ENCODE peak calls at places on chromosomes 7 and 10, in nine cellular contexts. W is GM18507; X is substantia nigra; A is left lung; S is progenitor cell of endocrine pancreas; U is CD8-positive, alpha-beta T cell; H is mucosa of gallbladder; Q is CD8-positive, alpha-beta memory T cell; D is H4. L is an unnamed sample.

GRCh38 chr7:138299046-138299445 is 161.0 kb upstream of the TRIM24 start:
- DNase-seq in W (no peak), X (no peak), A (no peak), S (no peak), U (no peak), H (no peak), Q (no peak), D (no peak), L (no peak)

GRCh38 chr7:28048694-28049093 is 131.9 kb downstream of the JAZF1 start:
- DNase-seq in W (no peak), X (no peak), A (no peak), S (no peak), U (no peak), H (no peak), Q (no peak), D (no peak), L (no peak)

GRCh38 chr10:49568235-49568634 is 29.3 kb upstream of the ERCC6 start:
- DNase-seq in W (no peak), X (no peak), A (no peak), S (no peak), U (no peak), H (no peak), Q (no peak), D (no peak), L (no peak)

GRCh38 chr10:81034376-81034775 is 496.7 kb downstream of the SH2D4B start:
- DNase-seq in W (no peak), X (no peak), A (no peak), S (no peak), U (no peak), H (no peak), Q (no peak), D (no peak), L (no peak)

GRCh38 chr10:90179696-90180407 is 478.5 kb downstream of the KIF20B start:
- DNase-seq in W (no peak), X (no peak), A (no peak), S (no peak), U (no peak), H (peak; percentile 18), Q (no peak), D (peak; percentile 96), L (peak; percentile 18)

GRCh38 chr7:131945948-131946525 is 389.6 kb upstream of the PODXL start:
- DNase-seq in W (no peak), X (no peak), A (no peak), S (no peak), U (no peak), H (peak; percentile 70), Q (no peak), D (no peak), L (no peak)

GRCh38 chr7:44101966-44102845 is 1.9 kb upstream of the AEBP1 start:
- DNase-seq in W (no peak), X (peak; percentile 65), A (no peak), S (no peak), U (no peak), H (no peak), Q (no peak), D (no peak), L (no peak)

GRCh38 chr10:80408198-80409085 is at the start of gene PRXL2A:
- DNase-seq in W (peak; percentile 89), X (peak; percentile 87), A (peak; percentile 89), S (peak; percentile 90), U (peak; percentile 85), H (peak; percentile 86), Q (peak; percentile 85), D (no peak), L (peak; percentile 89)

GRCh38 chr10:126199221-126199998 is 188.9 kb downstream of the ADAM12 start:
- DNase-seq in W (no peak), X (no peak), A (no peak), S (no peak), U (no peak), H (no peak), Q (no peak), D (peak; percentile 96), L (peak; percentile 51)

GRCh38 chr10:89454561-89455347 is 40.4 kb downstream of the IFIT5 start:
- DNase-seq in W (no peak), X (no peak), A (no peak), S (no peak), U (no peak), H (no peak), Q (no peak), D (no peak), L (no peak)

GRCh38 chr10:17394854-17395253 is 59.5 kb downstream of the ST8SIA6 start:
- DNase-seq in W (no peak), X (no peak), A (no peak), S (no peak), U (no peak), H (no peak), Q (no peak), D (no peak), L (no peak)

GRCh38 chr10:123800299-123800698 is 91.3 kb downstream of the CPXM2 start:
- DNase-seq in W (no peak), X (no peak), A (no peak), S (no peak), U (no peak), H (no peak), Q (no peak), D (no peak), L (no peak)

GRCh38 chr7:48304641-48305040 is 133.4 kb downstream of the ABCA13 start:
- DNase-seq in W (no peak), X (no peak), A (no peak), S (no peak), U (no peak), H (no peak), Q (no peak), D (no peak), L (no peak)

GRCh38 chr7:41885748-41886147 is 182.9 kb upstream of the INHBA start:
- DNase-seq in W (no peak), X (no peak), A (no peak), S (no peak), U (no peak), H (no peak), Q (no peak), D (no peak), L (no peak)

GRCh38 chr10:3045471-3046209 is 21.7 kb upstream of the PFKP start:
- DNase-seq in W (no peak), X (peak; percentile 70), A (peak; percentile 83), S (peak; percentile 24), U (no peak), H (peak; percentile 30), Q (no peak), D (peak; percentile 18), L (no peak)

GRCh38 chr10:70744617-70745138 is 40.5 kb downstream of the TBATA start:
- DNase-seq in W (no peak), X (no peak), A (peak; percentile 28), S (no peak), U (no peak), H (no peak), Q (no peak), D (no peak), L (no peak)

GRCh38 chr7:114298011-114298410 is 116.6 kb upstream of the FOXP2 start:
- DNase-seq in W (no peak), X (no peak), A (no peak), S (no peak), U (no peak), H (no peak), Q (no peak), D (no peak), L (no peak)

GRCh38 chr7:91289633-91290260 is 25.5 kb downstream of the FZD1 start:
- DNase-seq in W (no peak), X (no peak), A (no peak), S (no peak), U (no peak), H (no peak), Q (no peak), D (no peak), L (no peak)

GRCh38 chr7:7226407-7226806 is 44.1 kb downstream of the C1GALT1 start:
- DNase-seq in W (no peak), X (no peak), A (no peak), S (no peak), U (no peak), H (no peak), Q (no peak), D (no peak), L (no peak)

GRCh38 chr7:155692317-155692716 is 47.9 kb downstream of the RBM33 start:
- DNase-seq in W (no peak), X (no peak), A (no peak), S (no peak), U (no peak), H (no peak), Q (no peak), D (no peak), L (no peak)

L was measured in SJCRH30.